ENCODE peak calls at places on chromosomes 11 and 22, in eight cellular contexts. One of them, this sample, is unnamed.

GRCh38 chr11:272931-273198 is 5.3 kb upstream of the NLRP6 start:
- DNase-seq in skeletal muscle cell: no peak
- DNase-seq in GM12891: no peak
- DNase-seq in amniotic stem cell: no peak
- DNase-seq in naive B cell: no peak
- DNase-seq in AG08396: no peak
- DNase-seq in activated naive CD4-positive, alpha-beta T cell treated with anti-CD3 and anti-CD28 coated beads, Interleukin-2, amount 50 U/mL, for 16 hours: no peak
- DNase-seq in SW480: no peak
- DNase-seq in this sample: no peak

GRCh38 chr11:10451399-10452116 is 3.5 kb upstream of the AMPD3 start:
- DNase-seq in skeletal muscle cell: no peak
- DNase-seq in GM12891: no peak
- DNase-seq in amniotic stem cell: no peak
- DNase-seq in naive B cell: peak
- DNase-seq in AG08396: no peak
- DNase-seq in activated naive CD4-positive, alpha-beta T cell treated with anti-CD3 and anti-CD28 coated beads, Interleukin-2, amount 50 U/mL, for 16 hours: no peak
- DNase-seq in SW480: no peak
- DNase-seq in this sample: no peak

GRCh38 chr11:116687458-116688201 is 85.2 kb downstream of the BUD13 start:
- DNase-seq in skeletal muscle cell: no peak
- DNase-seq in GM12891: no peak
- DNase-seq in amniotic stem cell: no peak
- DNase-seq in naive B cell: no peak
- DNase-seq in AG08396: no peak
- DNase-seq in activated naive CD4-positive, alpha-beta T cell treated with anti-CD3 and anti-CD28 coated beads, Interleukin-2, amount 50 U/mL, for 16 hours: no peak
- DNase-seq in SW480: peak
- DNase-seq in this sample: no peak

GRCh38 chr11:11979487-11980117 is 28.8 kb downstream of the DKK3 start:
- DNase-seq in skeletal muscle cell: peak
- DNase-seq in GM12891: no peak
- DNase-seq in amniotic stem cell: peak
- DNase-seq in naive B cell: no peak
- DNase-seq in AG08396: peak
- DNase-seq in activated naive CD4-positive, alpha-beta T cell treated with anti-CD3 and anti-CD28 coated beads, Interleukin-2, amount 50 U/mL, for 16 hours: no peak
- DNase-seq in SW480: peak
- DNase-seq in this sample: peak

GRCh38 chr11:65172600-65172999 is 2.6 kb downstream of the SPDYC start:
- DNase-seq in skeletal muscle cell: no peak
- DNase-seq in GM12891: no peak
- DNase-seq in amniotic stem cell: no peak
- DNase-seq in naive B cell: no peak
- DNase-seq in AG08396: no peak
- DNase-seq in activated naive CD4-positive, alpha-beta T cell treated with anti-CD3 and anti-CD28 coated beads, Interleukin-2, amount 50 U/mL, for 16 hours: no peak
- DNase-seq in SW480: no peak
- DNase-seq in this sample: no peak

GRCh38 chr11:58845342-58845741 is 838 bp upstream of the GLYATL2 start:
- DNase-seq in skeletal muscle cell: no peak
- DNase-seq in GM12891: no peak
- DNase-seq in amniotic stem cell: no peak
- DNase-seq in naive B cell: no peak
- DNase-seq in AG08396: no peak
- DNase-seq in activated naive CD4-positive, alpha-beta T cell treated with anti-CD3 and anti-CD28 coated beads, Interleukin-2, amount 50 U/mL, for 16 hours: no peak
- DNase-seq in SW480: no peak
- DNase-seq in this sample: no peak

GRCh38 chr11:43547411-43547718 is 133.2 kb upstream of the HSD17B12 start:
- DNase-seq in skeletal muscle cell: no peak
- DNase-seq in GM12891: no peak
- DNase-seq in amniotic stem cell: no peak
- DNase-seq in naive B cell: no peak
- DNase-seq in AG08396: no peak
- DNase-seq in activated naive CD4-positive, alpha-beta T cell treated with anti-CD3 and anti-CD28 coated beads, Interleukin-2, amount 50 U/mL, for 16 hours: no peak
- DNase-seq in SW480: peak
- DNase-seq in this sample: peak

GRCh38 chr11:100876826-100877545 is 189.9 kb downstream of the ARHGAP42 start:
- DNase-seq in skeletal muscle cell: peak
- DNase-seq in GM12891: no peak
- DNase-seq in amniotic stem cell: peak
- DNase-seq in naive B cell: no peak
- DNase-seq in AG08396: peak
- DNase-seq in activated naive CD4-positive, alpha-beta T cell treated with anti-CD3 and anti-CD28 coated beads, Interleukin-2, amount 50 U/mL, for 16 hours: no peak
- DNase-seq in SW480: no peak
- DNase-seq in this sample: peak

GRCh38 chr22:32852346-32853251 is 51.1 kb downstream of the TIMP3 start:
- DNase-seq in skeletal muscle cell: no peak
- DNase-seq in GM12891: no peak
- DNase-seq in amniotic stem cell: no peak
- DNase-seq in naive B cell: no peak
- DNase-seq in AG08396: no peak
- DNase-seq in activated naive CD4-positive, alpha-beta T cell treated with anti-CD3 and anti-CD28 coated beads, Interleukin-2, amount 50 U/mL, for 16 hours: no peak
- DNase-seq in SW480: no peak
- DNase-seq in this sample: peak

GRCh38 chr11:33103836-33104235 is 57.4 kb downstream of the CSTF3 start:
- DNase-seq in skeletal muscle cell: no peak
- DNase-seq in GM12891: no peak
- DNase-seq in amniotic stem cell: no peak
- DNase-seq in naive B cell: no peak
- DNase-seq in AG08396: no peak
- DNase-seq in activated naive CD4-positive, alpha-beta T cell treated with anti-CD3 and anti-CD28 coated beads, Interleukin-2, amount 50 U/mL, for 16 hours: no peak
- DNase-seq in SW480: no peak
- DNase-seq in this sample: no peak

GRCh38 chr22:42294034-42294985 is 23.9 kb upstream of the TCF20 start:
- DNase-seq in skeletal muscle cell: no peak
- DNase-seq in GM12891: no peak
- DNase-seq in amniotic stem cell: no peak
- DNase-seq in naive B cell: peak
- DNase-seq in AG08396: peak
- DNase-seq in activated naive CD4-positive, alpha-beta T cell treated with anti-CD3 and anti-CD28 coated beads, Interleukin-2, amount 50 U/mL, for 16 hours: peak
- DNase-seq in SW480: no peak
- DNase-seq in this sample: peak

GRCh38 chr11:120215634-120216033 is 4.8 kb downstream of the OAF start:
- DNase-seq in skeletal muscle cell: no peak
- DNase-seq in GM12891: no peak
- DNase-seq in amniotic stem cell: no peak
- DNase-seq in naive B cell: no peak
- DNase-seq in AG08396: peak
- DNase-seq in activated naive CD4-positive, alpha-beta T cell treated with anti-CD3 and anti-CD28 coated beads, Interleukin-2, amount 50 U/mL, for 16 hours: no peak
- DNase-seq in SW480: no peak
- DNase-seq in this sample: no peak

GRCh38 chr22:49212002-49212401 is 615.7 kb downstream of the BRD1 start:
- DNase-seq in skeletal muscle cell: no peak
- DNase-seq in GM12891: no peak
- DNase-seq in amniotic stem cell: no peak
- DNase-seq in naive B cell: no peak
- DNase-seq in AG08396: no peak
- DNase-seq in activated naive CD4-positive, alpha-beta T cell treated with anti-CD3 and anti-CD28 coated beads, Interleukin-2, amount 50 U/mL, for 16 hours: no peak
- DNase-seq in SW480: no peak
- DNase-seq in this sample: no peak

GRCh38 chr11:41879186-41879738 is 419.8 kb upstream of the LRRC4C start:
- DNase-seq in skeletal muscle cell: peak
- DNase-seq in GM12891: no peak
- DNase-seq in amniotic stem cell: no peak
- DNase-seq in naive B cell: no peak
- DNase-seq in AG08396: no peak
- DNase-seq in activated naive CD4-positive, alpha-beta T cell treated with anti-CD3 and anti-CD28 coated beads, Interleukin-2, amount 50 U/mL, for 16 hours: no peak
- DNase-seq in SW480: peak
- DNase-seq in this sample: no peak

GRCh38 chr11:75133976-75134375 is 16.9 kb upstream of the SLCO2B1 start:
- DNase-seq in skeletal muscle cell: no peak
- DNase-seq in GM12891: no peak
- DNase-seq in amniotic stem cell: no peak
- DNase-seq in naive B cell: no peak
- DNase-seq in AG08396: no peak
- DNase-seq in activated naive CD4-positive, alpha-beta T cell treated with anti-CD3 and anti-CD28 coated beads, Interleukin-2, amount 50 U/mL, for 16 hours: no peak
- DNase-seq in SW480: no peak
- DNase-seq in this sample: no peak

GRCh38 chr11:47014097-47014496 is 77.5 kb downstream of the CSTPP1 start:
- DNase-seq in skeletal muscle cell: no peak
- DNase-seq in GM12891: no peak
- DNase-seq in amniotic stem cell: no peak
- DNase-seq in naive B cell: no peak
- DNase-seq in AG08396: no peak
- DNase-seq in activated naive CD4-positive, alpha-beta T cell treated with anti-CD3 and anti-CD28 coated beads, Interleukin-2, amount 50 U/mL, for 16 hours: no peak
- DNase-seq in SW480: no peak
- DNase-seq in this sample: no peak

GRCh38 chr11:86458294-86459001 is 83.8 kb downstream of the CCDC81 start:
- DNase-seq in skeletal muscle cell: no peak
- DNase-seq in GM12891: no peak
- DNase-seq in amniotic stem cell: no peak
- DNase-seq in naive B cell: no peak
- DNase-seq in AG08396: no peak
- DNase-seq in activated naive CD4-positive, alpha-beta T cell treated with anti-CD3 and anti-CD28 coated beads, Interleukin-2, amount 50 U/mL, for 16 hours: no peak
- DNase-seq in SW480: no peak
- DNase-seq in this sample: no peak

GRCh38 chr22:48797731-48798130 is 1029.9 kb downstream of the BRD1 start:
- DNase-seq in skeletal muscle cell: no peak
- DNase-seq in GM12891: no peak
- DNase-seq in amniotic stem cell: no peak
- DNase-seq in naive B cell: no peak
- DNase-seq in AG08396: no peak
- DNase-seq in activated naive CD4-positive, alpha-beta T cell treated with anti-CD3 and anti-CD28 coated beads, Interleukin-2, amount 50 U/mL, for 16 hours: no peak
- DNase-seq in SW480: no peak
- DNase-seq in this sample: no peak

GRCh38 chr11:128948583-128948982 is 5.9 kb upstream of the TP53AIP1 start:
- DNase-seq in skeletal muscle cell: no peak
- DNase-seq in GM12891: no peak
- DNase-seq in amniotic stem cell: no peak
- DNase-seq in naive B cell: no peak
- DNase-seq in AG08396: no peak
- DNase-seq in activated naive CD4-positive, alpha-beta T cell treated with anti-CD3 and anti-CD28 coated beads, Interleukin-2, amount 50 U/mL, for 16 hours: no peak
- DNase-seq in SW480: no peak
- DNase-seq in this sample: no peak

GRCh38 chr11:69718147-69718546 is 14.3 kb upstream of the FGF19 start:
- DNase-seq in skeletal muscle cell: no peak
- DNase-seq in GM12891: peak
- DNase-seq in amniotic stem cell: no peak
- DNase-seq in naive B cell: peak
- DNase-seq in AG08396: peak
- DNase-seq in activated naive CD4-positive, alpha-beta T cell treated with anti-CD3 and anti-CD28 coated beads, Interleukin-2, amount 50 U/mL, for 16 hours: no peak
- DNase-seq in SW480: peak
- DNase-seq in this sample: peak

GRCh38 chr22:44384981-44385610 is 72.3 kb upstream of the SHISAL1 start:
- DNase-seq in skeletal muscle cell: no peak
- DNase-seq in GM12891: no peak
- DNase-seq in amniotic stem cell: no peak
- DNase-seq in naive B cell: no peak
- DNase-seq in AG08396: no peak
- DNase-seq in activated naive CD4-positive, alpha-beta T cell treated with anti-CD3 and anti-CD28 coated beads, Interleukin-2, amount 50 U/mL, for 16 hours: no peak
- DNase-seq in SW480: no peak
- DNase-seq in this sample: no peak

GRCh38 chr11:91981995-91982394 is 242.6 kb upstream of the FAT3 start:
- DNase-seq in skeletal muscle cell: peak
- DNase-seq in GM12891: no peak
- DNase-seq in amniotic stem cell: no peak
- DNase-seq in naive B cell: no peak
- DNase-seq in AG08396: peak
- DNase-seq in activated naive CD4-positive, alpha-beta T cell treated with anti-CD3 and anti-CD28 coated beads, Interleukin-2, amount 50 U/mL, for 16 hours: no peak
- DNase-seq in SW480: no peak
- DNase-seq in this sample: peak

GRCh38 chr22:39254789-39255298 is 10.1 kb upstream of the PDGFB start:
- DNase-seq in skeletal muscle cell: no peak
- DNase-seq in GM12891: peak
- DNase-seq in amniotic stem cell: peak
- DNase-seq in naive B cell: no peak
- DNase-seq in AG08396: peak
- DNase-seq in activated naive CD4-positive, alpha-beta T cell treated with anti-CD3 and anti-CD28 coated beads, Interleukin-2, amount 50 U/mL, for 16 hours: no peak
- DNase-seq in SW480: peak
- DNase-seq in this sample: no peak

GRCh38 chr11:6850526-6850925 is 5.0 kb downstream of the OR10A5 start:
- DNase-seq in skeletal muscle cell: no peak
- DNase-seq in GM12891: no peak
- DNase-seq in amniotic stem cell: no peak
- DNase-seq in naive B cell: no peak
- DNase-seq in AG08396: no peak
- DNase-seq in activated naive CD4-positive, alpha-beta T cell treated with anti-CD3 and anti-CD28 coated beads, Interleukin-2, amount 50 U/mL, for 16 hours: no peak
- DNase-seq in SW480: no peak
- DNase-seq in this sample: no peak

GRCh38 chr11:551596-551995 is 8.9 kb downstream of the LMNTD2 start:
- DNase-seq in skeletal muscle cell: no peak
- DNase-seq in GM12891: no peak
- DNase-seq in amniotic stem cell: no peak
- DNase-seq in naive B cell: no peak
- DNase-seq in AG08396: no peak
- DNase-seq in activated naive CD4-positive, alpha-beta T cell treated with anti-CD3 and anti-CD28 coated beads, Interleukin-2, amount 50 U/mL, for 16 hours: no peak
- DNase-seq in SW480: no peak
- DNase-seq in this sample: no peak

GRCh38 chr11:94449437-94449836 is 44.2 kb downstream of the MRE11 start:
- DNase-seq in skeletal muscle cell: peak
- DNase-seq in GM12891: no peak
- DNase-seq in amniotic stem cell: no peak
- DNase-seq in naive B cell: no peak
- DNase-seq in AG08396: peak
- DNase-seq in activated naive CD4-positive, alpha-beta T cell treated with anti-CD3 and anti-CD28 coated beads, Interleukin-2, amount 50 U/mL, for 16 hours: no peak
- DNase-seq in SW480: no peak
- DNase-seq in this sample: peak

GRCh38 chr11:63802637-63803414 is 10.4 kb upstream of the SPINDOC start:
- DNase-seq in skeletal muscle cell: no peak
- DNase-seq in GM12891: no peak
- DNase-seq in amniotic stem cell: no peak
- DNase-seq in naive B cell: no peak
- DNase-seq in AG08396: no peak
- DNase-seq in activated naive CD4-positive, alpha-beta T cell treated with anti-CD3 and anti-CD28 coated beads, Interleukin-2, amount 50 U/mL, for 16 hours: no peak
- DNase-seq in SW480: peak
- DNase-seq in this sample: no peak

GRCh38 chr11:12163181-12163841 is 52.9 kb downstream of the MICAL2 start:
- DNase-seq in skeletal muscle cell: no peak
- DNase-seq in GM12891: no peak
- DNase-seq in amniotic stem cell: peak
- DNase-seq in naive B cell: no peak
- DNase-seq in AG08396: no peak
- DNase-seq in activated naive CD4-positive, alpha-beta T cell treated with anti-CD3 and anti-CD28 coated beads, Interleukin-2, amount 50 U/mL, for 16 hours: no peak
- DNase-seq in SW480: peak
- DNase-seq in this sample: peak

GRCh38 chr22:50044485-50045143 is 13.5 kb downstream of the TTLL8 start:
- DNase-seq in skeletal muscle cell: no peak
- DNase-seq in GM12891: no peak
- DNase-seq in amniotic stem cell: no peak
- DNase-seq in naive B cell: no peak
- DNase-seq in AG08396: peak
- DNase-seq in activated naive CD4-positive, alpha-beta T cell treated with anti-CD3 and anti-CD28 coated beads, Interleukin-2, amount 50 U/mL, for 16 hours: no peak
- DNase-seq in SW480: no peak
- DNase-seq in this sample: no peak

GRCh38 chr22:31898911-31899310 is 45.4 kb upstream of the YWHAH start:
- DNase-seq in skeletal muscle cell: no peak
- DNase-seq in GM12891: no peak
- DNase-seq in amniotic stem cell: no peak
- DNase-seq in naive B cell: no peak
- DNase-seq in AG08396: no peak
- DNase-seq in activated naive CD4-positive, alpha-beta T cell treated with anti-CD3 and anti-CD28 coated beads, Interleukin-2, amount 50 U/mL, for 16 hours: no peak
- DNase-seq in SW480: no peak
- DNase-seq in this sample: no peak

GRCh38 chr11:110049501-110050200 is 43.5 kb upstream of the ZC3H12C start:
- DNase-seq in skeletal muscle cell: no peak
- DNase-seq in GM12891: no peak
- DNase-seq in amniotic stem cell: no peak
- DNase-seq in naive B cell: no peak
- DNase-seq in AG08396: no peak
- DNase-seq in activated naive CD4-positive, alpha-beta T cell treated with anti-CD3 and anti-CD28 coated beads, Interleukin-2, amount 50 U/mL, for 16 hours: no peak
- DNase-seq in SW480: no peak
- DNase-seq in this sample: no peak

GRCh38 chr11:46105134-46105628 is 16.1 kb downstream of the PHF21A start:
- DNase-seq in skeletal muscle cell: no peak
- DNase-seq in GM12891: no peak
- DNase-seq in amniotic stem cell: no peak
- DNase-seq in naive B cell: no peak
- DNase-seq in AG08396: no peak
- DNase-seq in activated naive CD4-positive, alpha-beta T cell treated with anti-CD3 and anti-CD28 coated beads, Interleukin-2, amount 50 U/mL, for 16 hours: no peak
- DNase-seq in SW480: no peak
- DNase-seq in this sample: no peak